ENCODE peak calls at places on chromosomes 4 and X, in four cellular contexts. K, G, C and B are unnamed samples.

GRCh38 chrX:16638533-16638932 is 11.4 kb upstream of the S100G start:
- DNase-seq in K (no peak), C (no peak), G (no peak), B (no peak)

GRCh38 chrX:331772-332495 is 13.3 kb upstream of the GTPBP6 start:
- DNase-seq in K (no peak), C (no peak), G (no peak), B (no peak)

GRCh38 chr4:163344147-163345050 is 707 bp downstream of the NPY5R start:
- DNase-seq in K (peak; percentile 4), G (no peak), C (no peak), B (no peak)

GRCh38 chrX:132750312-132751042 is 208.0 kb downstream of the HS6ST2 start:
- DNase-seq in G (no peak), K (no peak), C (no peak), B (no peak)

GRCh38 chrX:66728818-66729271 is 90.0 kb upstream of the EDA2R start:
- DNase-seq in C (peak; percentile 39), G (peak; percentile 11), K (peak; percentile 30), B (no peak)

GRCh38 chr4:149727663-149728062 is 88.0 kb downstream of the IQCM start:
- DNase-seq in K (no peak), C (no peak), G (no peak), B (no peak)

GRCh38 chr4:107058828-107059227 is 22.7 kb upstream of the DKK2 start:
- DNase-seq in K (no peak), G (no peak), C (no peak), B (no peak)

GRCh38 chr4:41218703-41219102 is 4.4 kb upstream of the APBB2 start:
- DNase-seq in G (no peak), K (no peak), C (no peak), B (no peak)

GRCh38 chr4:146916479-146917076 is 29.1 kb downstream of the TTC29 start:
- DNase-seq in C (no peak), K (peak; percentile 1), G (peak; percentile 8), B (no peak)

GRCh38 chrX:74613350-74614192 is 853 bp downstream of the RLIM start:
- DNase-seq in C (no peak), G (no peak), K (peak; percentile 23), B (no peak)

GRCh38 chr4:187606581-187606980 is 389.0 kb upstream of the ZFP42 start:
- DNase-seq in C (no peak), K (peak; percentile 18), G (no peak), B (no peak)

GRCh38 chr4:8919651-8920288 is 48.1 kb upstream of the HMX1 start:
- DNase-seq in C (no peak), K (no peak), G (no peak), B (no peak)

GRCh38 chrX:130877892-130878321 is 25.1 kb downstream of the ENOX2 start:
- DNase-seq in G (no peak), K (no peak), C (no peak), B (peak; percentile 22)
- TF ChIP-seq CTCF in G (no peak), K (no peak), C (no peak), B (no peak)

DNA sequence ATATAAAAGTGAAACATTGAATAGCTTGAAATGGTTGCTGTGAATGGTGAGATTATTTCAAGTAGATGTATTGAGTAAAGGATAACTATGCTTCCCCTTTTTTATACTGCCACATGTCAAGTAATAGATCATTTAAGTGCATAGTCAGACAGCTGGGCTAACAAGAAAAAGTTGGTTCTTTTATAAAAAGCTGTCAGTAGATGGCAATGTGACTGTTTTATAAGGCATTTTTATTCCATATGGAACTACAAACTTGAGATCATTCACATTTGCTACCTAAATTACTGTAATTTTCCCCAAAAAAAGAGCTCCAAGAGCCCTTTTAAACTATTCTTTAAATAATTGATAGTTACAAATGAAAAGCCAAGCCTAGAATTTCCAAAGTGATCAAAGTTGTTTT is 831.0 kb downstream of the C4orf33 start:
- DNase-seq in K (no peak), C (no peak), G (no peak), B (no peak)
- TF ChIP-seq CTCF in K (peak; percentile 25), C (peak; percentile 19), G (no peak), B (peak; percentile 46)

GRCh38 chr4:120977435-120977997 is 55.0 kb upstream of the PRDM5 start:
- DNase-seq in C (no peak), K (peak; percentile 7), G (peak; percentile 7), B (peak; percentile 38)
- TF ChIP-seq CTCF in C (no peak), K (peak; percentile 17), G (peak; percentile 79), B (peak; percentile 79)

GRCh38 chrX:102902355-102902754 is 34.7 kb upstream of the RAB40AL start:
- DNase-seq in K (no peak), C (no peak), G (no peak), B (no peak)

DNA sequence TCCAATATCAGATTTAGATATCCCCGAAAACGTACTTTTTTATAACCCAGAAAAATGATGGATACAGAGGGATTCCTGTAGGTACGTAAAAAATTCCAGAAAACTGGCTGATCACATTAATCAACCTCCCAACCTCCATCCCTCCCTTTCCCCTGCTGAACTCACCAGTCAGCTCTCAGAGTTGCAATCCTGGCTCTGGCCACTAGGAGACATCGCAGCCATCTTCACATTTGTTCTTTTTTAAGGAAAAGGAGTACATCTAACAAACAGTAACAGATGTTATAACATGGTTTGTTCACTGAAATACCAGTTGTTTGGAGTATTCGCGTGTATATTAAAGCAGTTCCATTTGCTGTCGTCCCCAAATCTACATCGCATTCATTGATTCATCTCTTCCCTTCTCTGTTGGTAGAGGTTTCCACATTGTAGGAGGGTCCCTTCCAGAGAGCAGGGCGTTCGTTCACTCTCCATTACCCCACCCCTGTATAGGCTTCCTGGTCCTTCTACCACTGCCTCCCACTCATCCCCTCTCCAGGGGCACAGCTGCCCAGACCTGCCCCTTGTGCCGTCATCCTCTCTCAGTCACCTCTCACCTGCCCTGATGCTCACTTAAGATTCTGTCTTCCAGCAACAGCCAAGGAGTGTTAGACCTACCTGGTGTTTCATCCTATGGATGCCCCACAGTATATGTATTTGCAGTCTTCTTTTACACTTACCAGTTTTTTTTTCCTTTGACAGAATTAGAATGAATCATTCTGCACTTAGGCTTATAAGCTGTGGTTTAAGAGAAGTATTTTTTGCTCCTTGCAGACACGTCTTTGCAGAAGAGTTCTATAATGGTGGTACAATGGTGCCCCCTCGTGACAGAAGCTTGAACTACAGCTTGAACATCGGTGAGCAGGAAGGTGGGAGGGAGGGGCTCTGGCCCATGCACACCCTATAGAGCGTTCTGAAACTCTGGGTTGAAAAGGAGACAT is 36.8 kb upstream of the RAB40AL start:
- DNase-seq in K (peak; percentile 6), C (peak; percentile 59), G (peak; percentile 18), B (no peak)
- TF ChIP-seq CTCF in K (peak; percentile 61), C (peak; percentile 72), G (peak; percentile 67), B (peak; percentile 68)

GRCh38 chr4:52989865-52990264 is 127.7 kb downstream of the RASL11B start:
- DNase-seq in C (no peak), G (no peak), K (no peak), B (no peak)
- TF ChIP-seq CTCF in C (no peak), G (no peak), K (no peak), B (no peak)

GRCh38 chr4:5757536-5757935 is 46.5 kb downstream of the EVC start:
- DNase-seq in G (no peak), K (no peak), C (no peak), B (no peak)

GRCh38 chr4:5756271-5756670 is 45.3 kb downstream of the EVC start:
- DNase-seq in C (no peak), K (no peak), G (no peak), B (no peak)

GRCh38 chr4:5757954-5758353 is 47.0 kb downstream of the EVC start:
- DNase-seq in K (no peak), C (no peak), G (no peak), B (no peak)

GRCh38 chr4:5755679-5756078 is 44.7 kb downstream of the EVC start:
- DNase-seq in K (no peak), C (no peak), G (no peak), B (no peak)

DNA sequence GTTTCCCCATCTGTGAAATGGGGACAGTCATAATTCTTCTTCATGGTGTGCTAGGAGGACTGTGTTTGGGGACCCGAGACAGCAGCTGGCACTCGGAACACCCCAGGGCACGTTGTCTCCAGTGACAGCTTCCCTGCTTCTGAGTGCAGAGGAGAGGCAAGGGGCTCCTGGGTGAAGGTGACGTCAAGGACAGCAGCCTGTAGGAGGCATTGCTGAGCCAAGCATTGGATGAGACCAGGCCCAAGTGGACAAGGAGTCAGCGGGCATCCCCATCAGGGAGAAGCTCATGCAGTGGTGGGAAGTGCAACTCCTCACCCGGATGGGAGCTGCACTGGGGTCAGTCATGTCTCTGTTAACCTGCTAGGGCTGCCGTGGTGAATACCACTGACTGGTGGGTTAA is 46.1 kb downstream of the EVC start:
- DNase-seq in C (no peak), G (no peak), K (no peak), B (no peak)
- TF ChIP-seq CTCF in C (no peak), G (no peak), K (no peak), B (peak; percentile 5)

GRCh38 chr4:161463436-161463835 is 700.4 kb downstream of the FSTL5 start:
- DNase-seq in G (no peak), C (no peak), K (no peak), B (no peak)

DNA sequence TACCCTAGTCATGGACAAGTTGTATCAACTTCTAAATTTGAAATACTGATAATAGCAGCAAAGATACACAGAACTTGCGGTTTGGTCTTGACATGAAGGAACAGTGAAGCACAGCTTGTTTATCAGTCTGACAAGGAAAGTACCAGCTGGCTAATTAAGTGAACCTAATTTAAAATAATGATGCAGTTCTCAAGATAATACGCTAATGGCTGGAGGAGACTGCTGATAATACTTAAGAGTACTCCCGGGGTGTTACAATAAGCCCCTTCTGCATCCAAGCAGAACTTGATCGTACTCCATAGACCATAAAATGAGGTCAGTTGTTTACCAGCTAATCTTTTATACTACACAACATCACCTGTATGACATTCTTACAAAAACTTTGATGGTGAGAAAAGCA is 697.5 kb downstream of the FSTL5 start:
- DNase-seq in K (no peak), G (no peak), C (no peak), B (no peak)
- TF ChIP-seq CTCF in K (no peak), G (no peak), C (no peak), B (no peak)